ENCODE peak calls at places on chromosomes 7 and 10, in six cellular contexts. W, H, R, M, S and I are unnamed samples.

GRCh38 chr10:96377816-96378294 is 19.1 kb upstream of the OPALIN start:
- DNase-seq in W (no peak), H (no peak), R (no peak), M (no peak), S (peak), I (no peak)

GRCh38 chr7:157022681-157023588 is 12.5 kb upstream of the MNX1 start:
- DNase-seq in W (no peak), H (no peak), R (no peak), M (peak), S (no peak), I (no peak)

GRCh38 chr10:126240483-126240882 is 147.8 kb downstream of the ADAM12 start:
- DNase-seq in W (peak), H (no peak), R (no peak), M (no peak), S (peak), I (no peak)

GRCh38 chr10:114285961-114286441 is 46.9 kb downstream of the VWA2 start:
- DNase-seq in W (no peak), H (no peak), R (no peak), M (no peak), S (no peak), I (no peak)

GRCh38 chr10:111137587-111137986 is 60.8 kb downstream of the ADRA2A start:
- DNase-seq in W (no peak), H (no peak), R (no peak), M (no peak), S (no peak), I (no peak)

GRCh38 chr7:1864126-1864940 is 194.3 kb downstream of the ELFN1 start:
- DNase-seq in W (no peak), H (no peak), R (no peak), M (no peak), S (no peak), I (no peak)

GRCh38 chr7:47803029-47803428 is 145.2 kb downstream of the PKD1L1 start:
- DNase-seq in W (no peak), H (no peak), R (no peak), M (no peak), S (no peak), I (no peak)

GRCh38 chr10:45420453-45421192 is 46.6 kb downstream of the ALOX5 start:
- DNase-seq in W (peak), H (peak), R (peak), M (peak), S (no peak), I (peak)

GRCh38 chr10:91444211-91444610 is 34.1 kb downstream of the HECTD2 start:
- DNase-seq in W (no peak), H (no peak), R (no peak), M (no peak), S (no peak), I (no peak)

GRCh38 chr7:41217306-41217705 is 485.6 kb downstream of the INHBA start:
- DNase-seq in W (no peak), H (no peak), R (no peak), M (no peak), S (no peak), I (no peak)

GRCh38 chr10:102395677-102396197 is at the start of gene NFKB2:
- DNase-seq in W (no peak), H (no peak), R (no peak), M (no peak), S (no peak), I (no peak)

GRCh38 chr7:80884511-80885195 is 34.2 kb downstream of the SEMA3C start:
- DNase-seq in W (no peak), H (no peak), R (no peak), M (no peak), S (no peak), I (no peak)

GRCh38 chr7:127600885-127601284 is 7.3 kb downstream of the FSCN3 start:
- DNase-seq in W (no peak), H (no peak), R (no peak), M (no peak), S (no peak), I (no peak)

GRCh38 chr7:43735802-43736603 is 6.7 kb upstream of the COA1 start:
- DNase-seq in W (no peak), H (no peak), R (no peak), M (no peak), S (peak), I (no peak)

GRCh38 chr7:105316578-105317375 is 71.9 kb downstream of the SRPK2 start:
- DNase-seq in W (no peak), H (no peak), R (no peak), M (no peak), S (no peak), I (no peak)

GRCh38 chr7:94395141-94396041 is 696 bp downstream of the COL1A2 start:
- DNase-seq in W (no peak), H (peak), R (peak), M (no peak), S (peak), I (peak)

GRCh38 chr10:27252267-27253000 is 11.8 kb upstream of the ACBD5 start:
- DNase-seq in W (no peak), H (no peak), R (peak), M (peak), S (peak), I (peak)

GRCh38 chr7:120502825-120503224 is 229.8 kb downstream of the KCND2 start:
- DNase-seq in W (no peak), H (no peak), R (no peak), M (no peak), S (no peak), I (no peak)

GRCh38 chr10:61140765-61141392 is 196.9 kb upstream of the RHOBTB1 start:
- DNase-seq in W (no peak), H (peak), R (peak), M (peak), S (peak), I (no peak)

GRCh38 chr7:36535866-36536664 is 146.4 kb downstream of the ANLN start:
- DNase-seq in W (no peak), H (no peak), R (no peak), M (no peak), S (no peak), I (no peak)

GRCh38 chr7:30005511-30005910 is 15.9 kb upstream of the SCRN1 start:
- DNase-seq in W (no peak), H (no peak), R (no peak), M (no peak), S (no peak), I (no peak)

GRCh38 chr10:63637833-63638443 is 116.7 kb downstream of the REEP3 start:
- DNase-seq in W (no peak), H (peak), R (peak), M (no peak), S (no peak), I (no peak)

GRCh38 chr7:139340808-139341057 is 404 bp upstream of the FMC1 start:
- DNase-seq in W (peak), H (no peak), R (no peak), M (no peak), S (peak), I (peak)

GRCh38 chr7:17915796-17916195 is 24.5 kb downstream of the SNX13 start:
- DNase-seq in W (no peak), H (no peak), R (no peak), M (no peak), S (no peak), I (no peak)

GRCh38 chr7:103134866-103135554 is 13.9 kb downstream of the NAPEPLD start:
- DNase-seq in W (no peak), H (no peak), R (no peak), M (no peak), S (no peak), I (no peak)

GRCh38 chr7:131292141-131292905 is 35.4 kb upstream of the MKLN1 start:
- DNase-seq in W (no peak), H (no peak), R (no peak), M (no peak), S (no peak), I (no peak)

GRCh38 chr7:92646966-92647625 is 56.9 kb upstream of the FAM133B start:
- DNase-seq in W (no peak), H (no peak), R (no peak), M (no peak), S (no peak), I (no peak)

GRCh38 chr10:119250641-119251314 is 43.4 kb downstream of the GRK5 start:
- DNase-seq in W (no peak), H (no peak), R (no peak), M (no peak), S (peak), I (no peak)

GRCh38 chr7:83001362-83002040 is 161.2 kb downstream of the PCLO start:
- DNase-seq in W (no peak), H (no peak), R (no peak), M (no peak), S (peak), I (no peak)

GRCh38 chr7:35477609-35478008 is 217.3 kb downstream of the HERPUD2 start:
- DNase-seq in W (no peak), H (no peak), R (no peak), M (no peak), S (no peak), I (no peak)

DNA sequence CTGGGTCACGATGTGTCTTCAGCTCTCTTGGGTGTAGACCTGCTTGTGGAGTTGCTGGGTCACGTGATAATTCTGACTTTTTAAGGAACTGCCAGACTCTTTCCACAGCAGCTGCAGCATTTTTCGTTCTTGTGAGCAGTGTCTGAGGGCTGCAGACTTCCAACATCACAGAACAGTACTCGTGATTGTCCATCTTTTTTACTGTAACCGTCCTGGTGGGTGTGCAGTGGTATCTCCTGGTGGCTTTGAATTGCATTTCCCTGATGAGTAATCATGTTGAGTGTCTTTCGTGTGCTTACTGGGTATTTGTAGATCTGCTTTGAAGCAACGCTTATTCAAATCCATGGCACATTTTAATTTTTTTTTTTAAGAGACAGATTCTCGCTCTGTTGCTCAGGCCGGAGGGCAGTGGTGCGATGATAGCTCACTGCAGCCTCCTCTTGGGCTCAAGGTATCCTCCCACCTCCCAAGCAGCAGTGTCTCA is 22.7 kb downstream of the INPP5A start:
- DNase-seq in W (no peak), H (no peak), R (no peak), M (no peak), S (no peak), I (no peak)
- TF ChIP-seq CTCF in W (no peak), H (no peak), R (no peak), M (no peak), S (no peak), I (no peak)

GRCh38 chr10:34094146-34094696 is 720.9 kb downstream of the PARD3 start:
- DNase-seq in W (no peak), H (no peak), R (no peak), M (no peak), S (no peak), I (no peak)
- H3K4me3 ChIP-seq in W (no peak), H (no peak), R (no peak), M (no peak), S (no peak), I (no peak)

GRCh38 chr10:17783751-17784150 is 25.4 kb upstream of the MRC1 start:
- DNase-seq in W (no peak), H (no peak), R (no peak), M (no peak), S (no peak), I (no peak)

GRCh38 chr10:17784701-17785100 is 24.4 kb upstream of the MRC1 start:
- DNase-seq in W (no peak), H (no peak), R (no peak), M (no peak), S (peak), I (no peak)

GRCh38 chr10:17782921-17783665 is 26.1 kb upstream of the MRC1 start:
- DNase-seq in W (no peak), H (no peak), R (no peak), M (no peak), S (no peak), I (no peak)

GRCh38 chr10:17787087-17787942 is 21.8 kb upstream of the MRC1 start:
- DNase-seq in W (no peak), H (no peak), R (no peak), M (no peak), S (peak), I (no peak)

DNA sequence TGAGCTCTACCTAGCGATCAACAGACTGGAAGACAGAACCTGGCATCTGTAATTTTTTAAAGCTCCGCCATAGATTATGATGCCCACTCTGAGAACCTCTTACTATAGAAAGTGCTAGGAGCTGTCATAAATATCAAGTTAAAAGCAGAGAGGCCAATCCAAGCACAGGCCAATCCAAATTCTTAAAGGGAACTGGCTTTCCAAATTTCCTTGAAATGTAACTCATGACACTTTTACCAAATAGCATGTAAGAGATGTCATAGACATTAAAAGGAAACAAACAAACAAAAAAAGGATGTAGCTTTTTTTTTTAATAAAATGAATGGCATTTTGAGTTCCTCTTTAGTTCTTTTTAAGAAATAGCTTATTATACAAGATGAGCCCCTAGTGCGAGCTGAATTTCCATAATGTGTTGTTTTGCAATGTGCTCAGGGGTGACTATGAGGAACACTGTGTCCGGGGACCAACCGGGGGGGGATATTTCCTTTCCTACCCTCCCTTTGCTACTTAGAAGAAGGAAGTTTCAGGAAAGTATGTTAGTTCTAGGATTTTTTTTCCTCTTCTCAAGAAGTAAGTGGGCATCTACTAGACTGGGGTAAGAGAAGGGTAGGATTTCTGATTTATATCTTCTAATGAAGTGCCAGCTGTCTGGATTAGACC is 23.7 kb upstream of the MRC1 start:
- DNase-seq in W (no peak), H (no peak), R (no peak), M (no peak), S (no peak), I (no peak)
- H3K27ac ChIP-seq in W (no peak), H (no peak), R (peak), M (no peak), S (no peak), I (no peak)

GRCh38 chr7:104156842-104157277 is 51.0 kb downstream of the ORC5 start:
- DNase-seq in W (no peak), H (no peak), R (no peak), M (no peak), S (no peak), I (no peak)
- TF ChIP-seq CTCF in W (no peak), H (peak), R (no peak), M (peak), S (peak), I (peak)

GRCh38 chr10:72812798-72813430 is 80.6 kb upstream of the OIT3 start:
- DNase-seq in W (no peak), H (no peak), R (no peak), M (no peak), S (peak), I (no peak)

GRCh38 chr10:72819053-72819452 is 74.5 kb upstream of the OIT3 start:
- DNase-seq in W (no peak), H (no peak), R (no peak), M (no peak), S (no peak), I (no peak)

GRCh38 chr10:72818076-72818475 is 75.5 kb upstream of the OIT3 start:
- DNase-seq in W (no peak), H (no peak), R (no peak), M (no peak), S (no peak), I (no peak)

GRCh38 chr10:72814134-72814790 is 79.3 kb upstream of the OIT3 start:
- DNase-seq in W (no peak), H (no peak), R (no peak), M (no peak), S (no peak), I (no peak)

DNA sequence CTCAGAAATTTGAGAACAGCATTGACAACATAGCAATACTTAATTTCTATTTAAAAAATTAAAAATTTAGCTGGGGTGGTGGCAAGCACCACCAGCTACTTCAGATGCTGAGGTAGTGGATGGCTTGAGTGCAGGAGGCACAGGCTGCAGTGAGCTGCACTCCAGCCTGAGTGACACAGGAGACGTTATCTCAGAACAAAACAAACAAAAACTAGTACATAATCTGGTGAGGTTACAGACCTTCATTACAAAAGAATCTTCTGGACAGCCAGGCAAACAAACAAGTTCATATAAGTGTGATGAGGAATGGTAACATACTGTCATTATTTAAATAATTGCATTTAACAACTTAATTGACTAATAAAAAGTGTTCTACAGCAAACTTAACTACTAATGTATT is 77.0 kb upstream of the OIT3 start:
- DNase-seq in W (no peak), H (no peak), R (no peak), M (no peak), S (no peak), I (no peak)
- H3K4me3 ChIP-seq in W (no peak), H (no peak), R (no peak), M (no peak), S (no peak), I (no peak)

GRCh38 chr7:45589061-45589460 is 14.9 kb downstream of the ADCY1 start:
- DNase-seq in W (no peak), H (no peak), R (no peak), M (no peak), S (no peak), I (no peak)
- H3K27ac ChIP-seq in W (no peak), H (no peak), R (no peak), M (no peak), S (no peak), I (no peak)

GRCh38 chr7:101815826-101816488 is 1.5 kb upstream of the CUX1 start:
- DNase-seq in W (peak), H (peak), R (peak), M (peak), S (peak), I (peak)

GRCh38 chr7:101812595-101812994 is 4.8 kb upstream of the CUX1 start:
- DNase-seq in W (no peak), H (no peak), R (no peak), M (no peak), S (no peak), I (no peak)

GRCh38 chr7:101814996-101815825 is 2.2 kb upstream of the CUX1 start:
- DNase-seq in W (no peak), H (peak), R (peak), M (peak), S (no peak), I (peak)

GRCh38 chr7:101813414-101814019 is 3.9 kb upstream of the CUX1 start:
- DNase-seq in W (no peak), H (no peak), R (no peak), M (no peak), S (no peak), I (no peak)

DNA sequence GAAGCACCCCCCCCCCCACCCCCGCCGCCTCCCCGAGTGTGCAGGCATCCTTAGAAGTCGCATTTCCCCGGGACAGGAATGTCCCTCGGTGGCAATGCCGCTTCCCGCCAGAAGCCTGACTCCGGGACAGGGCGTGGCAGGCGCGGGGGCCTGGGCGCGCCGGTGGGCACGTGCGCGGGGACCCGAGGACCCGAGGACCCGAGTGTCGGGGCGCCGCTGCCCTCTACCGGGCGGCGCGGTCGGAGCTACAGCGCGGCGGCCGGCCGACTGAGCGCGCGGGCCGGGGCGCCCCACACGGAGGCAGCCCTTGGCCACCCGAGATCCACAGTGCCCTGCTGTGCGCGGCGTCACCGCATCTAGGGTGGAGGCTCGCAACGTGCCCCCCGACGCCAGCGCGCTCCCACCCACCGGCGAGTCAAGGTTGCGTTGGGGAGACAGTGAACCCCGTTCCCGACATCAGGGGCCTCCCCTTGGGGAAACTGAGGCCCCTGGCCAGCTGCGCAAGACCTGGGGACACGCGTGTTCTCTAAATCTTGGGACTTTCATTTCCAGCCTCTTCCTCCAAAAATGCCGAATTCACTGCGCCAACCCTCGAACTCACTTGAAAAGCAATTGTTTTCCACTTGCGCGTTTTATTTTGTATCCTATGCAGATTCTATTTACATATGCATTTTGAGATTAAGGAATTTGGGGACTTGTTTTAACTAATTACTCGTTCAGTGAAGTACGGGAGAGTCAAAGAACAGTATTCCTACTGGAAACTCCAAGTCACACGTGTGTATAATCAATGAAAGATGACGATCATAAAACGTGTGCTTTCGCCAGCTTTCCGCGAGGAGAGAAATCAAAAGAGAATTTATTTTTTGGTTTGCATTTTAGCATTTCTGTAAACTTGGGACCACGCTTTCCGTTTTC is 3.1 kb upstream of the CUX1 start:
- DNase-seq in W (peak), H (peak), R (peak), M (peak), S (no peak), I (peak)
- TF ChIP-seq CTCF in W (peak), H (peak), R (peak), M (peak), S (peak), I (peak)